ENCODE peak calls at places on chromosomes 12 and 14, in four cellular contexts. D, M, U and N are unnamed samples.

GRCh38 chr12:128994869-128995268 is 141.6 kb downstream of the GLT1D1 start:
- DNase-seq in D (no peak), M (no peak), U (no peak), N (peak; percentile 30)

GRCh38 chr14:80491131-80491530 is 279.8 kb upstream of the DIO2 start:
- DNase-seq in D (peak; percentile 83), M (no peak), U (peak; percentile 40), N (peak; percentile 63)

GRCh38 chr12:124207049-124207448 is 87.8 kb upstream of the RFLNA start:
- DNase-seq in D (no peak), M (no peak), U (no peak), N (no peak)

GRCh38 chr12:64526859-64527258 is 74.9 kb downstream of the TBK1 start:
- DNase-seq in D (peak; percentile 31), M (no peak), U (no peak), N (no peak)

GRCh38 chr12:123151679-123152454 is 977 bp upstream of the PITPNM2 start:
- DNase-seq in D (no peak), M (peak; percentile 70), U (no peak), N (peak; percentile 52)

GRCh38 chr12:96397756-96398421 is 2.4 kb downstream of the CDK17 start:
- DNase-seq in D (no peak), M (no peak), U (no peak), N (no peak)

GRCh38 chr14:74980398-74980745 is 22.3 kb upstream of the EIF2B2 start:
- DNase-seq in D (no peak), M (no peak), U (no peak), N (no peak)

GRCh38 chr14:53881161-53881846 is 75.3 kb downstream of the BMP4 start:
- DNase-seq in D (no peak), M (no peak), U (peak; percentile 39), N (no peak)

GRCh38 chr14:56271988-56272387 is 153.8 kb downstream of the PELI2 start:
- DNase-seq in D (peak; percentile 44), M (no peak), U (no peak), N (no peak)

GRCh38 chr14:61644834-61645233 is 50.5 kb upstream of the HIF1A start:
- DNase-seq in D (no peak), M (no peak), U (no peak), N (peak; percentile 86)

GRCh38 chr12:49621651-49622500 is 1.5 kb upstream of the PRPF40B start:
- DNase-seq in D (no peak), M (no peak), U (no peak), N (peak; percentile 21)

GRCh38 chr14:90714811-90715210 is 101.4 kb downstream of the TTC7B start:
- DNase-seq in D (no peak), M (no peak), U (no peak), N (no peak)

GRCh38 chr12:79547735-79548347 is 142.9 kb downstream of the PAWR start:
- DNase-seq in D (peak; percentile 53), M (no peak), U (peak; percentile 71), N (peak; percentile 82)

GRCh38 chr14:93033983-93034670 is 81.6 kb downstream of the ITPK1 start:
- DNase-seq in D (no peak), M (peak; percentile 73), U (no peak), N (no peak)